ENCODE peak calls at places on chromosomes 2 and 18, in nine cellular contexts. H, Y, Q, B, W, O, L, A and G are unnamed samples.

GRCh38 chr2:27954261-27954673 is 63.7 kb downstream of the BABAM2 start:
- DNase-seq in H (no peak), Y (no peak), Q (no peak), B (peak; percentile 58), W (no peak), O (no peak), L (no peak), A (no peak), G (no peak)

GRCh38 chr2:189276277-189276676 is 96.7 kb upstream of the COL5A2 start:
- DNase-seq in H (no peak), Y (no peak), Q (no peak), B (peak; percentile 89), W (no peak), O (no peak), L (no peak), A (no peak), G (no peak)

GRCh38 chr2:85888020-85888744 is 608 bp downstream of the ST3GAL5 start:
- DNase-seq in H (peak; percentile 42), Y (no peak), Q (peak; percentile 52), B (no peak), W (peak; percentile 51), O (no peak), L (peak; percentile 25), A (peak; percentile 48), G (no peak)

GRCh38 chr2:127504552-127505460 is 21.5 kb downstream of the IWS1 start:
- DNase-seq in H (no peak), Y (no peak), Q (no peak), B (no peak), W (no peak), O (no peak), L (no peak), A (no peak), G (no peak)

GRCh38 chr2:186980787-186981550 is 132.0 kb upstream of the ZSWIM2 start:
- DNase-seq in H (no peak), Y (no peak), Q (no peak), B (no peak), W (no peak), O (no peak), L (no peak), A (no peak), G (no peak)

GRCh38 chr2:132392211-132392610 is 24.4 kb upstream of the GPR39 start:
- DNase-seq in H (no peak), Y (no peak), Q (no peak), B (no peak), W (no peak), O (no peak), L (no peak), A (no peak), G (no peak)

GRCh38 chr2:51782874-51783765 is 751.2 kb upstream of the NRXN1 start:
- DNase-seq in H (no peak), Y (no peak), Q (no peak), B (peak; percentile 16), W (no peak), O (peak; percentile 30), L (no peak), A (no peak), G (no peak)

GRCh38 chr18:28204154-28204553 is 27.2 kb upstream of the CDH2 start:
- DNase-seq in H (peak; percentile 16), Y (no peak), Q (no peak), B (peak; percentile 33), W (no peak), O (no peak), L (no peak), A (no peak), G (no peak)

GRCh38 chr2:219511547-219512325 is 2.5 kb upstream of the ASIC4 start:
- DNase-seq in H (no peak), Y (no peak), Q (no peak), B (no peak), W (no peak), O (no peak), L (no peak), A (peak; percentile 16), G (no peak)

GRCh38 chr2:238087211-238087610 is 12.9 kb upstream of the ESPNL start:
- DNase-seq in H (no peak), Y (no peak), Q (no peak), B (no peak), W (no peak), O (no peak), L (no peak), A (no peak), G (no peak)

DNA sequence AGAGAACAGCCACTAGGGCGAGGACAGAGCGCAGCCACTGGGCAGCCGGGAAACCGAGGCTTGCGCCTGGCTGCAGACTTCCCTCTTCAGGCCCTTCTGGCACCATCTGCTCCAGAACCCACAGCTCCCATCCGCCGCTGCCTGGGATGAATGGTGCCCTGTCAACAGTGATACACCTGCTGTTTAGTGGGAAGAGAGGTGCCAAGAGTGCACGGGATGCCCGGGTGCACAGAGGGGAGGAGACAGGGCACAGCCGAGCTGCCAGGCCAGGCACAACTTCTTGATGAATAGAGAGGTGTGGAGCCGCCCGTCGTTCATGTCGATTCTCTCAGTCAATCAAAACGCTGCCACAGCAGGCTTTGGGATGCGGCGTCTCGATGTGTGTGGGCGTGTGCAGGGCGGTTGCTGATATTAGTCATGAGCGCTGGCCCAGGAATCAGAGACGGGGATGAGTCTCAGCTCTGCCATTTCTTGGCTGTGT is 39.5 kb downstream of the RRM2 start:
- DNase-seq in H (no peak), Y (no peak), Q (peak; percentile 67), B (no peak), W (peak; percentile 42), O (no peak), L (no peak), A (no peak), G (no peak)
- TF ChIP-seq POLR2A in H (no peak), Y (no peak), Q (no peak), B (no peak), W (no peak), O (no peak), L (no peak), A (no peak), G (no peak)

GRCh38 chr2:69306612-69306896 is 80.5 kb downstream of the GFPT1 start:
- DNase-seq in H (no peak), Y (no peak), Q (no peak), B (no peak), W (no peak), O (no peak), L (no peak), A (no peak), G (no peak)
- H3K27ac ChIP-seq in H (peak overlapping the region; percentile 7), Y (peak overlapping the region; percentile 86), Q (peak overlapping the region; percentile 90), B (peak overlapping the region; percentile 99), W (peak overlapping the region; percentile 76), O (peak overlapping the region; percentile 67), L (no peak overlapping the region), A (peak overlapping the region; percentile 97), G (peak overlapping the region; percentile 46)

DNA sequence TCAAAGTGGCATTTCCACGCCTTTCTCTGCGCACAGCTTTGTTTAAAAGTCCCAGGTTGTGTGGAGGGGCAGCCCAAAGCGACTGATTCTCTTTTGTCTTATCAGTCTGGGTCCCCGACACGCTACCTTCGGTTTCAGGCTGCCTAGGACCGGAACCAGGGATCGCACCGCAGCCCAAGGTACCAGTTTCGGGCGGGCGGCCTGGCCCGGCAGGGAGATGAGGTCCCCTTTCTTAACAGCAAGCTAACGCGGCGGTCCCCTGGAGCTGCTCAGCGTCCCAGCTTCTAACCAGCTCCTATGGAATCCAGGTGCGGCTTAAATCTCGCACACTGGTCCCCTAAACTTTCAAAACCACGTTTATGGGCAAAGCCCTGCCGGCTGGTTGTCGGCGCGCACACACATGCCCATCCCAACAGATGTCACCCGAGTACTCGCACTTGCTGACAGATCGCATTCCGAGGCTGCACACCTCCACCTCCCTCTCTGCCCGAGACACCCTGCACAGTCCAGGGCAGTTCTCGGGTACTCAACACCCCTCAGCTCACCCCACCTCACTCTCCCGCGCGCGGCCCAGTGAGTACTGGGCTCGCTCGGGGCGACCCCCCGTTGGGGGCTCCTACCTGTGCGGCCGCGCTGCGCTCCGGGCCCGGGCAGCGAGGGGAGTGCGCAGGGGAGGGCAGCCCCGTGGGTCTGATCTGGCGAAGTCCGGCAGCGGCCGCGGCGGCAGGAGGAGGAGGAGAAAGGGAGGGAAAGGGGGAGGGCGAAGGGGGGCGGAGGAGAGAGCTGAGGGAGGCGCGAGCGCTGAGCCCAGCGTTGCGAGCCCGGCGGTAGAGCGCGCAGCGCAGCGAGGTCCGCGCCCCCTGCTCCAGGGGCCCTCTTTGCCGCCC is at the start of gene EFEMP1:
- DNase-seq in H (peak; percentile 29), Y (no peak), Q (peak; percentile 52), B (peak; percentile 57), W (peak; percentile 46), O (peak; percentile 51), L (peak; percentile 62), A (peak; percentile 83), G (peak; percentile 51)
- TF ChIP-seq POLR2A in H (no peak), Y (peak; percentile 18), Q (no peak), B (peak; percentile 20), W (no peak), O (no peak), L (peak; percentile 26), A (no peak), G (peak; percentile 29)

DNA sequence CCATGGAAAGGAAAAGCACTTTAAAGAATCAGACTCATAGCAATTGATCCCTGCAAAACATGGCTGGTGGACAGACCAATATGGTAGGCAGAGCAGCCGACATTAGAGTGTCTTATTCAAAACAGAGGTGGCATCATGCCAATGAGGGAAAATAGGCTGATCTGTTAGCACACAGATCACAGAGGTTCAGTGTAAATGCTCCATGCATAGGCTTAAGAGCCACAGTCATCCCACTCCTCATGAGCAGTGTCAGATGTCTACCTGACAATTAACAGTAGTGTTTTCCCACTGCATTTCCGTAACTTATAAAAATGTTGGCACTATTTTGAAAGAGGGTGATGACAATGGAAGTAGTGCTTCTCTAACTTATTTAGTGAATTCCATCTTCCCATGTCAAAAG is 86.7 kb downstream of the SPATS2L start:
- DNase-seq in H (no peak), Y (no peak), Q (no peak), B (no peak), W (no peak), O (no peak), L (no peak), A (no peak), G (no peak)
- H3K27ac ChIP-seq in H (no peak overlapping the region), Y (no peak overlapping the region), Q (no peak overlapping the region), B (no peak overlapping the region), W (no peak overlapping the region), O (no peak overlapping the region), L (no peak overlapping the region), A (no peak overlapping the region), G (no peak overlapping the region)

GRCh38 chr2:98483257-98483861 is 38.7 kb downstream of the INPP4A start:
- DNase-seq in H (no peak), Y (no peak), Q (no peak), B (no peak), W (no peak), O (no peak), L (no peak), A (no peak), G (no peak)
- TF ChIP-seq POLR2A in H (no peak), Y (no peak), Q (no peak), B (no peak), W (no peak), O (no peak), L (no peak), A (no peak), G (no peak)

DNA sequence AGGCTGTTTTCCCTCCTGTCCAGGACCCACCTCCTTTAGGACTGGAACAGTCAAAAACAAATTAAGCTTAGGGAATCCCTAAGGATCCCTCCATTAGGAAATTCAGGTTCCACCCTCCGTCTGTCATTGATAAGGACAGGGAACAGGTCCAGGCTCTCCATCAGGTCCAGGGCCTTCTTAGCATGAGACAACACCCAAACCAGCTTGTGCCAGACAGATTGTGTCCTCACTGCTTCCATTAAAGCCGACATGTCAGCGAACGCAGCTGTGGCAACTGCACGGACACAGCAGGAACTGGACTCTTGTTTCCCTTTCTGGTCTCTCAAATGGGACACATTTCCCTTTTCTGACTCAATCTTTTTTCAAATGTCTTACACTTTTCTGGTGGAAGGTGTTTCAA is 81.4 kb downstream of the BCL11A start:
- DNase-seq in H (no peak), Y (no peak), Q (no peak), B (no peak), W (no peak), O (peak; percentile 31), L (no peak), A (no peak), G (no peak)
- H3K27ac ChIP-seq in H (no peak overlapping the region), Y (no peak overlapping the region), Q (no peak overlapping the region), B (no peak overlapping the region), W (no peak overlapping the region), O (no peak overlapping the region), L (no peak overlapping the region), A (no peak overlapping the region), G (no peak overlapping the region)